ENCODE peak calls at places on chromosomes 4 and X, in five cellular contexts. One of them, this sample, is unnamed.

GRCh38 chr4:183350317-183351071 is 28.3 kb upstream of the CLDN24 start:
- DNase-seq in A549: no peak
- DNase-seq in sigmoid colon: no peak
- DNase-seq in tibial nerve: no peak
- DNase-seq in K562: no peak
- DNase-seq in this sample: no peak

GRCh38 chr4:78235800-78236199 is 178.7 kb downstream of the FRAS1 start:
- DNase-seq in sigmoid colon: no peak
- DNase-seq in K562: no peak
- DNase-seq in tibial nerve: no peak
- DNase-seq in A549: no peak
- DNase-seq in this sample: no peak

GRCh38 chr4:10496200-10496599 is 39.0 kb upstream of the ZNF518B start:
- DNase-seq in sigmoid colon: no peak
- DNase-seq in K562: no peak
- DNase-seq in tibial nerve: no peak
- DNase-seq in A549: no peak
- DNase-seq in this sample: no peak

GRCh38 chrX:55167124-55167523 is 53.0 kb upstream of the PAGE5 start:
- DNase-seq in tibial nerve: no peak
- DNase-seq in sigmoid colon: no peak
- DNase-seq in A549: no peak
- DNase-seq in K562: no peak
- DNase-seq in this sample: no peak

GRCh38 chr4:141427726-141428296 is 207.1 kb downstream of the ZNF330 start:
- DNase-seq in tibial nerve: no peak
- DNase-seq in K562: no peak
- DNase-seq in sigmoid colon: no peak
- DNase-seq in A549: no peak
- DNase-seq in this sample: no peak

GRCh38 chr4:22338806-22339205 is 177.1 kb downstream of the ADGRA3 start:
- DNase-seq in A549: no peak
- DNase-seq in tibial nerve: no peak
- DNase-seq in sigmoid colon: no peak
- DNase-seq in K562: no peak
- DNase-seq in this sample: no peak

GRCh38 chrX:40581333-40581910 is 652 bp downstream of the ATP6AP2 start:
- DNase-seq in A549: no peak
- DNase-seq in sigmoid colon: no peak
- DNase-seq in tibial nerve: no peak
- DNase-seq in K562: no peak
- DNase-seq in this sample: no peak

GRCh38 chrX:50198348-50198747 is 2.5 kb downstream of the AKAP4 start:
- DNase-seq in K562: peak; percentile 83
- DNase-seq in tibial nerve: no peak
- DNase-seq in A549: no peak
- DNase-seq in sigmoid colon: no peak
- DNase-seq in this sample: no peak

GRCh38 chr4:74447636-74448233 is 2.8 kb downstream of the AREG start:
- DNase-seq in A549: no peak
- DNase-seq in sigmoid colon: no peak
- DNase-seq in K562: no peak
- DNase-seq in tibial nerve: no peak
- DNase-seq in this sample: no peak

GRCh38 chrX:72554448-72555140 is 18.0 kb downstream of the HDAC8 start:
- DNase-seq in tibial nerve: no peak
- DNase-seq in A549: peak; percentile 87
- DNase-seq in K562: no peak
- DNase-seq in sigmoid colon: no peak
- DNase-seq in this sample: no peak

GRCh38 chr4:135741583-135741982 is 1540.0 kb upstream of the PABPC4L start:
- DNase-seq in tibial nerve: no peak
- DNase-seq in K562: no peak
- DNase-seq in A549: no peak
- DNase-seq in sigmoid colon: no peak
- DNase-seq in this sample: no peak

GRCh38 chr4:1609901-1610790 is 74.0 kb downstream of the FAM53A start:
- DNase-seq in sigmoid colon: peak; percentile 61
- DNase-seq in A549: no peak
- DNase-seq in K562: no peak
- DNase-seq in tibial nerve: no peak
- DNase-seq in this sample: no peak

GRCh38 chr4:76689079-76689817 is 208.7 kb downstream of the SOWAHB start:
- DNase-seq in A549: peak; percentile 31
- DNase-seq in K562: no peak
- DNase-seq in tibial nerve: no peak
- DNase-seq in sigmoid colon: no peak
- DNase-seq in this sample: no peak

GRCh38 chr4:150501983-150502382 is 80.0 kb upstream of the MAB21L2 start:
- DNase-seq in sigmoid colon: no peak
- DNase-seq in K562: no peak
- DNase-seq in tibial nerve: no peak
- DNase-seq in A549: no peak
- DNase-seq in this sample: no peak

GRCh38 chr4:19187104-19187503 is 1064.6 kb upstream of the SLIT2 start:
- DNase-seq in sigmoid colon: no peak
- DNase-seq in K562: no peak
- DNase-seq in A549: no peak
- DNase-seq in tibial nerve: no peak
- DNase-seq in this sample: no peak

GRCh38 chrX:106952988-106953387 is 32.8 kb downstream of the CLDN2 start:
- DNase-seq in sigmoid colon: no peak
- DNase-seq in A549: peak; percentile 32
- DNase-seq in tibial nerve: no peak
- DNase-seq in K562: no peak
- DNase-seq in this sample: no peak

GRCh38 chr4:84578540-84579409 is 4.2 kb upstream of the CDS1 start:
- DNase-seq in A549: peak; percentile 31
- DNase-seq in K562: no peak
- DNase-seq in sigmoid colon: no peak
- DNase-seq in tibial nerve: no peak
- DNase-seq in this sample: no peak

GRCh38 chr4:48780867-48781219 is 764 bp upstream of the FRYL start:
- DNase-seq in sigmoid colon: peak; percentile 67
- DNase-seq in K562: no peak
- DNase-seq in A549: no peak
- DNase-seq in tibial nerve: no peak
- DNase-seq in this sample: no peak

GRCh38 chr4:152771736-152772533 is 7.6 kb downstream of the TIGD4 start:
- DNase-seq in A549: no peak
- DNase-seq in sigmoid colon: no peak
- DNase-seq in K562: no peak
- DNase-seq in tibial nerve: no peak
- DNase-seq in this sample: no peak

GRCh38 chr4:8345946-8346814 is 76.6 kb downstream of the HTRA3 start:
- DNase-seq in tibial nerve: no peak
- DNase-seq in A549: no peak
- DNase-seq in K562: no peak
- DNase-seq in sigmoid colon: peak; percentile 40
- DNase-seq in this sample: peak; percentile 58

GRCh38 chrX:24231169-24231568 is 81.6 kb downstream of the ZFX start:
- DNase-seq in A549: peak; percentile 47
- DNase-seq in tibial nerve: no peak
- DNase-seq in sigmoid colon: no peak
- DNase-seq in K562: peak; percentile 38
- DNase-seq in this sample: no peak

GRCh38 chrX:21373637-21374162 is 518 bp upstream of the CNKSR2 start:
- DNase-seq in tibial nerve: no peak
- DNase-seq in K562: no peak
- DNase-seq in A549: peak; percentile 23
- DNase-seq in sigmoid colon: no peak
- DNase-seq in this sample: peak; percentile 68

GRCh38 chr4:87299898-87300297 is 22.8 kb downstream of the HSD17B13 start:
- DNase-seq in tibial nerve: no peak
- DNase-seq in K562: no peak
- DNase-seq in A549: no peak
- DNase-seq in sigmoid colon: no peak
- DNase-seq in this sample: no peak

GRCh38 chrX:44431206-44431605 is 87.7 kb upstream of the EFHC2 start:
- DNase-seq in tibial nerve: no peak
- DNase-seq in A549: peak; percentile 59
- DNase-seq in K562: no peak
- DNase-seq in sigmoid colon: no peak
- DNase-seq in this sample: no peak

GRCh38 chr4:83890231-83890630 is 354.3 kb downstream of the GPAT3 start:
- DNase-seq in A549: peak; percentile 10
- DNase-seq in sigmoid colon: no peak
- DNase-seq in K562: no peak
- DNase-seq in tibial nerve: no peak
- DNase-seq in this sample: no peak

GRCh38 chr4:993111-994029 is at the start of gene SLC26A1:
- DNase-seq in tibial nerve: no peak
- DNase-seq in A549: peak; percentile 51
- DNase-seq in sigmoid colon: no peak
- DNase-seq in K562: peak; percentile 49
- DNase-seq in this sample: no peak

GRCh38 chrX:133250184-133251080 is 32.3 kb upstream of the TFDP3 start:
- DNase-seq in tibial nerve: no peak
- DNase-seq in A549: no peak
- DNase-seq in K562: no peak
- DNase-seq in sigmoid colon: peak; percentile 68
- DNase-seq in this sample: no peak

DNA sequence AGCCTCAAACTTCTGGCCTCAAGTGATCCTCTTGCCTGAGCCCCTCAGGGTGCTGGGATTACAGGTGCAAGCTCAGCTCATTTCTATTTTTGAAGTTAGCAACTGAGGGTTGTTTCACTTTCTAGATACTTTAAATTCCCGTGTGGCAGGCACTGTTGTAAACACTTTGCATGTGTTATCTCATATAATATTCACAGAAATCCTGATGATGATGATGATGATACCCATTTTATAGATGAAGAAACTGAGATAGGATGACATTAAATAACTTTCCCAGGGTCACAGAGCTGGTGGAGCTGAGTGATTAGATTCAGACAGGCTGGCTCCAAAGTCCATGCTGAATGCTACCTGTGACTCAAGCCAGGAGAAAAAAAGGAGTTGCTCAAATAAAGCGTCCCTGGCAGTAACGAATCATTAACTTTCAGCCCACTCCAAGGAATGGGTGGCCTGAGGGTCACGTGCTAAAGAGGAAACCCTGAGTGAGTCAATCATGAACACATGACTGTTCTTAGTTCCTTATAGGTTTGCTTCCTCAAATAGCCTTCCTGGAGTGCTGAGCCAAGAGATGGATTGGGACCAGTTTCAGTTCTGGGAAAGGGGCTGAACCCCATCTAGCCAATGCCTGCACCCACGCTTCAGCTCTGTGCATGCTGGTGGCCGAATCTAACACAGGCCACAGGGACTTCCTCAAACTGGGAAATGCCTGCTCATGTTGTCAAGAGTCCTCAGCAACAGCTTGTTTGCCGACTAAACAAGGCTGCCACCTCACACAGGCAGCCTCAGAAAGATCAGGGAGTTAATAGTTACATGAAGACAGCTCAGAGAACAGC is 52.8 kb downstream of the RBM47 start:
- DNase-seq in tibial nerve: peak; percentile 28
- DNase-seq in sigmoid colon: peak; percentile 83
- DNase-seq in K562: no peak
- DNase-seq in A549: peak; percentile 98
- DNase-seq in this sample: peak; percentile 81
- TF ChIP-seq POLR2A in tibial nerve: no peak
- TF ChIP-seq POLR2A in sigmoid colon: no peak
- TF ChIP-seq POLR2A in K562: no peak
- TF ChIP-seq POLR2A in A549: no peak
- TF ChIP-seq POLR2A in this sample: no peak

GRCh38 chrX:25432396-25432795 is 416.6 kb upstream of the ARX start:
- DNase-seq in A549: no peak
- DNase-seq in tibial nerve: no peak
- DNase-seq in K562: no peak
- DNase-seq in sigmoid colon: no peak
- DNase-seq in this sample: no peak
- TF ChIP-seq EP300 in A549: no peak
- TF ChIP-seq EP300 in tibial nerve: no peak
- TF ChIP-seq EP300 in K562: no peak
- TF ChIP-seq EP300 in sigmoid colon: no peak
- TF ChIP-seq EP300 in this sample: no peak

DNA sequence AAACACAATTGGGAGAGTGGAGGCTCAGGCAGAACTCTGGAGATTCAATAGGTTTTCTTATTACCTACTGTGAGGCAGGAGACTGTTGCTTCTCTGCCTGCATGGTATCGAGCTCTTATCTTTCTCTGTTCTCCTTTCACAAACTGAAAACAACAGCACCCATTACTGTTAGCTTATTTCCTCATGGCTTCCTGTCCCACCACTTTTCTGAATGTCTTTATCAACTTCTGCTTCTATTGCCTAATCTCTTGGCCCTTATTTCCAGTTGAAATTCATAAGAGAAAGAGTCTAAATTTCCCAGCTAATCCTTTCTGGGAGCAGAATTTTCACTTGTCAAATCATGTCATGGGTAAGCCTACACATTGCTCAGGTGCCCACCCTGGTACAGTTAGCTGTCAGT is 46.8 kb upstream of the NDST3 start:
- DNase-seq in K562: no peak
- DNase-seq in sigmoid colon: no peak
- DNase-seq in A549: no peak
- DNase-seq in tibial nerve: no peak
- DNase-seq in this sample: no peak
- H3K4me1 ChIP-seq in K562: no peaks in the 10 kb centered on the region
- H3K4me1 ChIP-seq in sigmoid colon: no peaks in the 10 kb centered on the region
- H3K4me1 ChIP-seq in A549: no peaks in the 10 kb centered on the region
- H3K4me1 ChIP-seq in tibial nerve: no peaks in the 10 kb centered on the region
- H3K4me1 ChIP-seq in this sample: no peaks in the 10 kb centered on the region

DNA sequence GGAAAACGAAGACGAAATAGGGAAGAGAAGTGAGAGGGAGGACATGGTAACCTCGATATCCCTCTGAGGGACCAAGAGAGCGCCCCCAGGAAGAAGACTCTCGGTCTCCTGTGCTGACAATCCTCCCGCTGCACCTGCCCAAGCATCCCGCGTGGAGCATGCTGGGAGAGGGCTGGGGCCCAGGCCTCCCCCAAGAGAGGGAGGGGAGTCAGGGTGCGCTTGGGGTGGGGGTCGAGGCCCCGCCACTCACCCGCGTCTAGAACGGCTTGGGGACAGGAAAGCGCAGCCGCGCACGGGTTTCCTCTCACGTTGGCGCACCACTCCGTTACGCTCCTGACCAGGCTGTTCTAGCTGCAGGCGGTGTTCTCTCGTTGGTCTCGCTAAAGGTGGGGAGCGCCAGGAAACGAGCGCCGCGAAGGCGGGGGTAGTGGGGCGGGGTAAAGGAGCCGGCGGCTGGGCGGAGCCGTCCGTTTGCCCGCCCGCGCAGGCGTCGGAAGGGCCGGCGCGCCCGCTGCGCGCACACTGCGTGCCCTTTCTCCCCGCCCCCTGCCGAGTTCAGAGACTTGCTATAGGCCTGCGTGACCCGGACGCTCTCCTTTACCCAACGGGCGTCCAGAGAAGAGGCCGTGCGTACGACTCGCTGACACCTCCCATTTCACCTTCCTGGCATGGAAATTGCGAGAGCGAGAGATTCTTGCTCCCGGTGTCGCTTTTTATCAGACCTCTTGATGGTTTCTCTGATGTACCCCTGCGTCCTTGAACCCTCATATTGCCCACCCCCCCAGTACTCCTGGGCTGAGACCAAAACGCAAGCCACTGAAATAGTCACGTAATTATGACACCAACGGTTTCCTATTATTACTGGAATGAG is at the start of gene C1GALT1C1:
- DNase-seq in tibial nerve: peak; percentile 70
- DNase-seq in A549: peak; percentile 96
- DNase-seq in K562: peak; percentile 86
- DNase-seq in sigmoid colon: peak; percentile 97
- DNase-seq in this sample: peak; percentile 94
- TF ChIP-seq POLR2A in tibial nerve: no peak
- TF ChIP-seq POLR2A in A549: peak; percentile 74
- TF ChIP-seq POLR2A in K562: peak; percentile 84
- TF ChIP-seq POLR2A in sigmoid colon: peak; percentile 12
- TF ChIP-seq POLR2A in this sample: peak; percentile 26

This sample was measured in suprapubic skin.